ENCODE peak calls at places on chromosomes 5 and 9, in four cellular contexts. J is activated CD4-positive, alpha-beta T cell treated with anti-CD3 and anti-CD28 coated beads, Interleukin-2, amount 10 ng/mL, durations not matched to agents 7 days and 5 days; W is GF-D8; R is lower leg skin. L is an unnamed sample.

GRCh38 chr5:166509085-166509484 is 1782.4 kb upstream of the WWC1 start:
- DNase-seq in J (no peak), W (no peak), R (no peak), L (peak)

GRCh38 chr5:14914603-14915277 is 43.2 kb upstream of the ANKH start:
- DNase-seq in J (no peak), W (no peak), R (no peak), L (peak)

GRCh38 chr5:120345947-120346346 is 118.2 kb upstream of the PRR16 start:
- DNase-seq in J (no peak), W (no peak), R (no peak), L (no peak)

GRCh38 chr5:7759257-7759871 is 91.6 kb downstream of the CFAP90 start:
- DNase-seq in J (no peak), W (no peak), R (no peak), L (no peak)

GRCh38 chr5:113059232-113059805 is 82.7 kb downstream of the DCP2 start:
- DNase-seq in J (no peak), W (no peak), R (no peak), L (peak)

GRCh38 chr9:13554626-13555025 is 275.1 kb upstream of the MPDZ start:
- DNase-seq in J (no peak), W (no peak), R (no peak), L (no peak)

GRCh38 chr5:172505840-172506638 is 51.7 kb upstream of the SH3PXD2B start:
- DNase-seq in J (no peak), W (no peak), R (peak), L (no peak)

GRCh38 chr9:4590430-4591122 is 71.5 kb upstream of the PLPP6 start:
- DNase-seq in J (no peak), W (no peak), R (no peak), L (no peak)

GRCh38 chr9:26324787-26325186 is 567.8 kb downstream of the CAAP1 start:
- DNase-seq in J (no peak), W (no peak), R (no peak), L (peak)

GRCh38 chr5:14980698-14981097 is 109.1 kb upstream of the ANKH start:
- DNase-seq in J (no peak), W (no peak), R (no peak), L (no peak)

GRCh38 chr5:129966071-129966470 is 61.8 kb downstream of the CHSY3 start:
- DNase-seq in J (no peak), W (no peak), R (no peak), L (no peak)

GRCh38 chr5:43973908-43974307 is 370.9 kb downstream of the NNT start:
- DNase-seq in J (no peak), W (no peak), R (no peak), L (no peak)

L was measured in amniotic epithelial cell.